ENCODE peak calls at places on chromosome 16, in six cellular contexts. One of them, this sample, is unnamed.

GRCh38 chr16:19837331-19837943 is 47.2 kb downstream of the GPRC5B start:
- DNase-seq in A549: no peak
- DNase-seq in IMR-90: no peak
- DNase-seq in HCT116: no peak
- DNase-seq in K562: no peak
- DNase-seq in SK-N-SH: no peak
- DNase-seq in this sample: no peak

GRCh38 chr16:58128181-58128631 is 975 bp downstream of the CFAP20 start:
- DNase-seq in A549: no peak
- DNase-seq in IMR-90: no peak
- DNase-seq in HCT116: no peak
- DNase-seq in K562: no peak
- DNase-seq in SK-N-SH: no peak
- DNase-seq in this sample: no peak

GRCh38 chr16:63614421-63614820 is 1507.4 kb downstream of the CDH11 start:
- DNase-seq in A549: no peak
- DNase-seq in IMR-90: no peak
- DNase-seq in HCT116: no peak
- DNase-seq in K562: no peak
- DNase-seq in SK-N-SH: no peak
- DNase-seq in this sample: no peak

GRCh38 chr16:69772560-69773254 is 10.6 kb downstream of the WWP2 start:
- DNase-seq in A549: no peak
- DNase-seq in IMR-90: no peak
- DNase-seq in HCT116: no peak
- DNase-seq in K562: no peak
- DNase-seq in SK-N-SH: no peak
- DNase-seq in this sample: no peak

GRCh38 chr16:59633996-59634579 is 900.0 kb upstream of the GOT2 start:
- DNase-seq in A549: peak; percentile 6
- DNase-seq in IMR-90: peak; percentile 83
- DNase-seq in HCT116: no peak
- DNase-seq in K562: no peak
- DNase-seq in SK-N-SH: no peak
- DNase-seq in this sample: no peak

GRCh38 chr16:78571880-78572279 is 472.4 kb downstream of the WWOX start:
- DNase-seq in A549: no peak
- DNase-seq in IMR-90: no peak
- DNase-seq in HCT116: no peak
- DNase-seq in K562: no peak
- DNase-seq in SK-N-SH: no peak
- DNase-seq in this sample: no peak

GRCh38 chr16:76956801-76957200 is 234.2 kb upstream of the MON1B start:
- DNase-seq in A549: no peak
- DNase-seq in IMR-90: no peak
- DNase-seq in HCT116: no peak
- DNase-seq in K562: no peak
- DNase-seq in SK-N-SH: no peak
- DNase-seq in this sample: no peak

GRCh38 chr16:31354394-31355291 is at the start of gene ITGAX:
- DNase-seq in A549: peak; percentile 49
- DNase-seq in IMR-90: peak; percentile 20
- DNase-seq in HCT116: no peak
- DNase-seq in K562: peak; percentile 78
- DNase-seq in SK-N-SH: peak; percentile 17
- DNase-seq in this sample: peak; percentile 70

GRCh38 chr16:66381585-66382170 is 15.2 kb downstream of the CDH5 start:
- DNase-seq in A549: no peak
- DNase-seq in IMR-90: no peak
- DNase-seq in HCT116: no peak
- DNase-seq in K562: no peak
- DNase-seq in SK-N-SH: no peak
- DNase-seq in this sample: no peak

GRCh38 chr16:6204941-6205340 is 1107.3 kb upstream of the EEF2KMT start:
- DNase-seq in A549: no peak
- DNase-seq in IMR-90: no peak
- DNase-seq in HCT116: no peak
- DNase-seq in K562: no peak
- DNase-seq in SK-N-SH: peak; percentile 47
- DNase-seq in this sample: no peak

GRCh38 chr16:48963306-48963705 is 318.3 kb downstream of the CBLN1 start:
- DNase-seq in A549: peak; percentile 17
- DNase-seq in IMR-90: peak; percentile 53
- DNase-seq in HCT116: peak; percentile 42
- DNase-seq in K562: no peak
- DNase-seq in SK-N-SH: no peak
- DNase-seq in this sample: no peak

GRCh38 chr16:72723781-72724180 is 324.1 kb downstream of the ZFHX3 start:
- DNase-seq in A549: no peak
- DNase-seq in IMR-90: peak; percentile 51
- DNase-seq in HCT116: peak; percentile 8
- DNase-seq in K562: no peak
- DNase-seq in SK-N-SH: no peak
- DNase-seq in this sample: no peak

GRCh38 chr16:83393196-83393981 is 414.4 kb upstream of the HSBP1 start:
- DNase-seq in A549: no peak
- DNase-seq in IMR-90: peak; percentile 33
- DNase-seq in HCT116: no peak
- DNase-seq in K562: peak; percentile 39
- DNase-seq in SK-N-SH: no peak
- DNase-seq in this sample: no peak

GRCh38 chr16:89152831-89153700 is 18.5 kb upstream of the CDH15 start:
- DNase-seq in A549: no peak
- DNase-seq in IMR-90: no peak
- DNase-seq in HCT116: no peak
- DNase-seq in K562: no peak
- DNase-seq in SK-N-SH: no peak
- DNase-seq in this sample: no peak

GRCh38 chr16:66454751-66455150 is 27.7 kb downstream of the BEAN1 start:
- DNase-seq in A549: no peak
- DNase-seq in IMR-90: no peak
- DNase-seq in HCT116: no peak
- DNase-seq in K562: no peak
- DNase-seq in SK-N-SH: no peak
- DNase-seq in this sample: no peak

GRCh38 chr16:76265434-76266045 is 11.7 kb upstream of the CNTNAP4 start:
- DNase-seq in A549: peak; percentile 27
- DNase-seq in IMR-90: peak; percentile 1
- DNase-seq in HCT116: peak; percentile 6
- DNase-seq in K562: peak; percentile 27
- DNase-seq in SK-N-SH: peak; percentile 10
- DNase-seq in this sample: no peak

GRCh38 chr16:19601083-19601976 is 45.8 kb downstream of the VPS35L start:
- DNase-seq in A549: peak; percentile 42
- DNase-seq in IMR-90: peak; percentile 36
- DNase-seq in HCT116: peak; percentile 36
- DNase-seq in K562: peak; percentile 51
- DNase-seq in SK-N-SH: peak; percentile 47
- DNase-seq in this sample: no peak

DNA sequence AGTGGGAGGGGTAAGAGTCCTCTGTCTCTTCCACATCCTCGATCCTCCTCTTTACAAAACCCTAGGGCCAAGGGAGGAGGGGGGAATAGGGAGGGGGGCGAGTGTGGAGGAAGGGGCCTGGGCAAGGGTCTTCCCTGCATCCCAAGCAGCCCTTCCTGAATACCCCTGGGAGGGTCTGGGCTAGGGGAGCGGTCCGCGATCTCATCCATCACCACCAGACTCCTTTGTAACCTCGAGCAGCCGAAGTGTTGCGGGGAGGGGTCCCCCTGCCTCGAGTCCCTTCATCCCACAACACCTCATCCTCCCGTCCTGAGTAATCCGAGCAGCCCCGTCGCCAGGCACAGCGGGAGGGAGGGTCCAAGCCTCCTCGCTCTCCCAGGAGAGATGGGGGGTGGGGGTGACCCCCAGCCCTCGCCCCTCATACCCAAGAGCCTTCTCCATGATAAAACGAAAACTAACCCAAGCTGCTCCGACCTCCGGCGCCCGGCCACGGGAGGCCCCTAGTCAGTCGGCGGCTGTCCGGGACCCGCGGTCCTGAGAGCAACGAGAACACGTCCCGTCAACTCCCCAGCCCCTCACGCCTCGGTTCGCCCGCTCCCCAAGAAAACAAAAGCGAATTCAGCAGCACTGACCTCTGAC is 468 bp downstream of the SMPD3 start:
- DNase-seq in A549: no peak
- DNase-seq in IMR-90: no peak
- DNase-seq in HCT116: no peak
- DNase-seq in K562: no peak
- DNase-seq in SK-N-SH: peak; percentile 63
- DNase-seq in this sample: no peak
- H3K4me3 ChIP-seq in A549: peak overlapping the region; percentile 42
- H3K4me3 ChIP-seq in IMR-90: peak overlapping the region; percentile 22
- H3K4me3 ChIP-seq in HCT116: no peak overlapping the region
- H3K4me3 ChIP-seq in K562: peak overlapping the region; percentile 13
- H3K4me3 ChIP-seq in SK-N-SH: peak overlapping the region; percentile 52
- H3K4me3 ChIP-seq in this sample: peak overlapping the region; percentile 52

DNA sequence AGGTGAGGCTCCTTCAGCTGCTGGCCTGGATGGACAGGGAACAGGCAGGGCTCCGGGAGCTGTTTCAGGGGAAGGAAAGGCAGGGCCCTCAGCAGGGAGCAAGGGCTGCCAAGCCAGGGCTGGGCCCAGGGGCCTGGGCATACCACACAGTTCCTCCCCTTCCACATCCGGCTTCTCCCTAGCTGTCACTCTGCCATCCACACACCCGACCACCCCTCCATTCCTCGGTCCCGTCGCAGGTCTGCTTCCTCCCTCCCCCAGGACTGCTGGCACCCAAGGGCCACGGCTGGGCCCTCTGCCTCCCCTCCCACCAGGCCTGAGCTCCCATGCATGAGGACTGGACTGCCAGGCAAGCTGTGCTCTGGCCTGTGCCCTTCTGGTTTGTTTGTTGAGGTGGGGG is 24.0 kb downstream of the CDIP1 start:
- DNase-seq in A549: no peak
- DNase-seq in IMR-90: no peak
- DNase-seq in HCT116: no peak
- DNase-seq in K562: no peak
- DNase-seq in SK-N-SH: no peak
- DNase-seq in this sample: no peak
- TF ChIP-seq RAD21 in A549: no peak
- TF ChIP-seq RAD21 in IMR-90: no peak
- TF ChIP-seq RAD21 in HCT116: no peak
- TF ChIP-seq RAD21 in K562: no peak
- TF ChIP-seq RAD21 in SK-N-SH: no peak
- TF ChIP-seq RAD21 in this sample: no peak

DNA sequence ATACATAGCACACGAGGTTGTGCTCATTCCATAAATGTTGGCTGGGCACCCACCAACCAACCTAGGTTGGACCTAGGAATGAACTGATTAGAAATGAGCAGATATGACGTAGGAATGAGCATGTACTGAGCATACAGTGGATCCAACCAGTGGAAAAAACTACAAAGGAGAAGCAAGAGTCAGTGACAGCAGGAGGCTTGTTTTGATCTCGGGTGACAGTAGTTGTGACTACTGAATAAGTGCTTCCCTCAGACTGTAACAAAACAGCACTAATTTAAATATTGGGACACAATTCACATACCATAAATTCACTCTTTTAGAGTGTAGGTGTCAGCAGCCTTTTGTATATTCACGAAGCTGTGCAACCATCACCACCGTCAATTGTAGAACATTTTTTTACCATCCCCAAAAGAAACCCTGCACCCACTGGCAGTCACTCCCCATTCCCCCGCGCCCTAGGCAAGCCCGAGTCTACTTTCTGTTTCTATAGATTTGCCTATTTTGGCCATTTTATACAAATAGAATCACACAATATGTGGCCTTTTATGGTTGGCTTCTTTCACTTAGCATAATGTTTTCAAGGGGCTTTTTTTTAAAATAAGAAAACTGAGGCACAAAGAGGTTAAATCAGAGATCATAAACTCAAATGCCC is 7.0 kb downstream of the VAC14 start:
- DNase-seq in A549: no peak
- DNase-seq in IMR-90: no peak
- DNase-seq in HCT116: no peak
- DNase-seq in K562: no peak
- DNase-seq in SK-N-SH: no peak
- DNase-seq in this sample: no peak
- H3K4me3 ChIP-seq in A549: no peak overlapping the region
- H3K4me3 ChIP-seq in IMR-90: no peak overlapping the region
- H3K4me3 ChIP-seq in HCT116: no peak overlapping the region
- H3K4me3 ChIP-seq in K562: no peak overlapping the region
- H3K4me3 ChIP-seq in SK-N-SH: no peak overlapping the region
- H3K4me3 ChIP-seq in this sample: peak overlapping the region; percentile 41

GRCh38 chr16:14304891-14305459 is 233.9 kb downstream of the MRTFB start:
- DNase-seq in A549: no peak
- DNase-seq in IMR-90: no peak
- DNase-seq in HCT116: no peak
- DNase-seq in K562: no peak
- DNase-seq in SK-N-SH: no peak
- DNase-seq in this sample: no peak
- TF ChIP-seq RAD21 in A549: no peak
- TF ChIP-seq RAD21 in IMR-90: no peak
- TF ChIP-seq RAD21 in HCT116: no peak
- TF ChIP-seq RAD21 in K562: no peak
- TF ChIP-seq RAD21 in SK-N-SH: no peak
- TF ChIP-seq RAD21 in this sample: no peak

GRCh38 chr16:2515180-2515803 is 1.5 kb downstream of the ATP6V0C start:
- DNase-seq in A549: no peak
- DNase-seq in IMR-90: no peak
- DNase-seq in HCT116: no peak
- DNase-seq in K562: no peak
- DNase-seq in SK-N-SH: no peak
- DNase-seq in this sample: no peak

GRCh38 chr16:2514333-2515179 is 804 bp downstream of the ATP6V0C start:
- DNase-seq in A549: no peak
- DNase-seq in IMR-90: no peak
- DNase-seq in HCT116: no peak
- DNase-seq in K562: peak; percentile 80
- DNase-seq in SK-N-SH: no peak
- DNase-seq in this sample: no peak

GRCh38 chr16:2518823-2519710 is 1.1 kb upstream of the AMDHD2 start:
- DNase-seq in A549: no peak
- DNase-seq in IMR-90: no peak
- DNase-seq in HCT116: no peak
- DNase-seq in K562: no peak
- DNase-seq in SK-N-SH: peak; percentile 55
- DNase-seq in this sample: no peak

GRCh38 chr16:2517954-2518605 is 2.1 kb upstream of the AMDHD2 start:
- DNase-seq in A549: no peak
- DNase-seq in IMR-90: no peak
- DNase-seq in HCT116: no peak
- DNase-seq in K562: no peak
- DNase-seq in SK-N-SH: no peak
- DNase-seq in this sample: no peak

GRCh38 chr16:2516391-2517240 is 2.9 kb downstream of the ATP6V0C start:
- DNase-seq in A549: no peak
- DNase-seq in IMR-90: peak; percentile 10
- DNase-seq in HCT116: no peak
- DNase-seq in K562: no peak
- DNase-seq in SK-N-SH: no peak
- DNase-seq in this sample: no peak
- H3K4me3 ChIP-seq in A549: no peak overlapping the region
- H3K4me3 ChIP-seq in IMR-90: no peak overlapping the region
- H3K4me3 ChIP-seq in HCT116: no peak overlapping the region
- H3K4me3 ChIP-seq in K562: no peak overlapping the region
- H3K4me3 ChIP-seq in SK-N-SH: no peak overlapping the region
- H3K4me3 ChIP-seq in this sample: peak overlapping the region; percentile 39

This sample was measured in GM12878.